ENCODE peak calls at places on chromosomes 5 and 9, in seven cellular contexts. X is AG04449, V is fibroblast of pulmonary artery, Y is esophagus muscularis mucosa, R is fibroblast of lung, B is heart left ventricle, A is MM.1S. I is an unnamed sample.

GRCh38 chr5:116084231-116084630 is 594 bp upstream of the COMMD10 start:
- DNase-seq in B (no peak), A (no peak), V (peak; percentile 38), R (peak; percentile 39), Y (no peak), X (no peak), I (peak; percentile 12)

GRCh38 chr9:115030006-115030405 is 88.0 kb downstream of the TNC start:
- DNase-seq in V (no peak), X (no peak), Y (no peak), R (no peak), A (no peak), B (no peak), I (peak; percentile 14)

GRCh38 chr9:105269593-105269992 is 25.1 kb downstream of the SLC44A1 start:
- DNase-seq in Y (no peak), R (no peak), A (no peak), X (no peak), B (no peak), V (no peak), I (no peak)

GRCh38 chr9:18610956-18611355 is 137.0 kb downstream of the ADAMTSL1 start:
- DNase-seq in A (no peak), V (no peak), B (no peak), R (peak; percentile 39), Y (no peak), X (no peak), I (no peak)

GRCh38 chr9:93699650-93700049 is 123.3 kb downstream of the PHF2 start:
- DNase-seq in A (no peak), V (no peak), Y (no peak), X (no peak), B (no peak), R (no peak), I (no peak)

GRCh38 chr9:106883626-106884190 is 20.7 kb downstream of the ZNF462 start:
- DNase-seq in A (no peak), Y (no peak), R (peak; percentile 59), B (no peak), X (no peak), V (peak; percentile 25), I (no peak)

GRCh38 chr5:139642213-139642612 is 5.9 kb upstream of the CXXC5 start:
- DNase-seq in V (no peak), Y (no peak), R (no peak), A (no peak), B (no peak), X (no peak), I (no peak)

GRCh38 chr9:17090041-17090440 is 44.8 kb upstream of the CNTLN start:
- DNase-seq in R (no peak), A (no peak), B (no peak), X (no peak), Y (no peak), V (no peak), I (no peak)

GRCh38 chr5:141961466-141961865 is 3.5 kb upstream of the PCDH12 start:
- DNase-seq in R (no peak), V (no peak), B (no peak), X (no peak), Y (peak; percentile 57), A (no peak), I (no peak)

GRCh38 chr5:107541400-107541799 is 129.3 kb downstream of the EFNA5 start:
- DNase-seq in R (no peak), X (no peak), A (peak; percentile 48), Y (no peak), V (no peak), B (no peak), I (no peak)

GRCh38 chr5:141476132-141476909 is 555 bp downstream of the PCDHGC3 start:
- DNase-seq in R (peak; percentile 84), B (peak; percentile 67), V (peak; percentile 82), X (peak; percentile 36), Y (no peak), A (peak; percentile 16), I (peak; percentile 31)

GRCh38 chr9:7246917-7247538 is 489.3 kb downstream of the KDM4C start:
- DNase-seq in B (no peak), V (no peak), A (no peak), X (no peak), R (peak; percentile 8), Y (peak; percentile 74), I (no peak)

GRCh38 chr9:22147818-22148573 is 138.9 kb upstream of the CDKN2B start:
- DNase-seq in Y (no peak), X (no peak), B (no peak), A (no peak), V (peak; percentile 96), R (peak; percentile 94), I (no peak)

DNA sequence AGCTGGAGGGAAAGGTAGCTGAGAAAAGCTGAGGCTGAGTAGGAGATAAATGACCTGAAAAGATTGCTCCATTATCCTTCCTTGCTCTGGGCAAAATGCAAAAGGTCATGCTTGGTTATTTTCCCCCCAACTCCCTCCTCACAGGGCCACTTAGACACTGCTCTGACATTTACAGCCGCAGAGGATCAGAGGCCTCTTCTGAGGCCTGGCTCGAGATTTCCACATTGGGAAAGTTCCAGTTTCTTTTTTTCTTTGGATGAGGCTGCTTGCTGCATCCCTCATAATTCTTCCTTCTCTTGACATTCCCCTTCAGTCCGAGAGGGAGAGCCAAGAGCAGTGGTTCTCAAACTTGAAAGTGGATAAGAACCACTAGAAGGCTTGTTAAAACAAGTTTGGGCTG is 60.1 kb upstream of the HSPA9 start:
- DNase-seq in R (peak; percentile 79), X (no peak), Y (no peak), V (no peak), A (no peak), B (no peak), I (no peak)
- TF ChIP-seq CTCF in R (no peak), X (no peak), Y (peak; percentile 2), V (no peak), A (no peak), B (no peak), I (no peak)

GRCh38 chr5:55188656-55189380 is 15.8 kb upstream of the CDC20B start:
- DNase-seq in R (no peak), X (no peak), B (no peak), Y (no peak), V (no peak), A (no peak), I (no peak)

GRCh38 chr5:55191165-55191564 is 18.2 kb upstream of the CDC20B start:
- DNase-seq in V (no peak), X (no peak), R (peak; percentile 20), B (no peak), Y (no peak), A (no peak), I (no peak)

GRCh38 chr5:55187370-55187769 is 14.4 kb upstream of the CDC20B start:
- DNase-seq in B (no peak), Y (no peak), V (peak; percentile 11), X (no peak), R (no peak), A (peak; percentile 32), I (no peak)
- TF ChIP-seq CTCF in B (no peak), Y (no peak), V (peak; percentile 19), X (no peak), R (peak; percentile 22), A (peak; percentile 35), I (no peak)

DNA sequence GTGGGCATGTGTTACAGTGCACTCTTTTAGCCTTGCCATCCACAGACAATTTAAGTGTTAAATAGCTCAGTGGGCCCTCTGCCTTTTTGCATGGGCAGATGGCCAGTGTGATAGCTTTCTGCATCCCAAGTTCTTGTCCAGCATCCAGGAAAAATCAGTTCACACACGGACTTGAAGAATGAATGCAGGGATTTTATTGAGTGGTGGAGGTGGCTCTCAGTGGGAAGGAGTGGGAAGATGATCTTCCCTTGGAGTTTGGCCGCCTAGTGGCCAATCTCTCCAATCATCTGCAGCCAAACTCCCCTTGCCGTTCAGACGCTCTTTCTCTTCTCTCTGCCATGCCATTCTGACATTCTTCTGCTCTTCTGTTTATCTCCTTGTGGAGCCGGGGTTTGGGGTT is 322.4 kb upstream of the GRAMD2B start:
- DNase-seq in Y (no peak), A (no peak), X (no peak), R (no peak), V (peak; percentile 11), B (no peak), I (no peak)
- TF ChIP-seq CTCF in Y (no peak), A (peak; percentile 14), X (peak; percentile 24), R (peak; percentile 18), V (peak; percentile 32), B (no peak), I (peak; percentile 15)

GRCh38 chr5:124705577-124705976 is 40.9 kb downstream of the ZNF608 start:
- DNase-seq in B (no peak), Y (no peak), X (no peak), A (no peak), R (no peak), V (no peak), I (no peak)
- TF ChIP-seq CTCF in B (no peak), Y (no peak), X (no peak), A (no peak), R (no peak), V (no peak), I (no peak)